ENCODE peak calls at places on chromosomes 11 and 22, in eight cellular contexts. R, Q, L, Y, S, A, G and P are unnamed samples.
A peak's percentile ranks its signal among the peaks of the same experiment; 100 is the strongest.

GRCh38 chr11:98965358-98965757 is 55.4 kb upstream of the CNTN5 start:
- DNase-seq in R (no peak), Q (no peak), L (no peak), Y (no peak), S (no peak), A (no peak), G (no peak), P (no peak)

GRCh38 chr11:7600205-7600775 is 73.0 kb downstream of the CYB5R2 start:
- DNase-seq in R (no peak), Q (peak; percentile 80), L (peak; percentile 70), Y (peak; percentile 99), S (no peak), A (peak; percentile 89), G (no peak), P (no peak)

GRCh38 chr11:110921742-110922200 is 209.5 kb upstream of the ARHGAP20 start:
- DNase-seq in R (peak; percentile 28), Q (peak; percentile 88), L (no peak), Y (no peak), S (no peak), A (no peak), G (peak; percentile 46), P (peak; percentile 48)

GRCh38 chr11:8209208-8209807 is 40.5 kb upstream of the RIC3 start:
- DNase-seq in R (no peak), Q (peak; percentile 92), L (no peak), Y (no peak), S (no peak), A (no peak), G (no peak), P (peak; percentile 38)

GRCh38 chr11:5807580-5807979 is 1.1 kb upstream of the OR52N2 start:
- DNase-seq in R (peak; percentile 21), Q (peak; percentile 77), L (no peak), Y (no peak), S (no peak), A (peak; percentile 8), G (no peak), P (no peak)

GRCh38 chr22:42171417-42171816 is 40.8 kb upstream of the CYP2D6 start:
- DNase-seq in R (no peak), Q (peak; percentile 70), L (no peak), Y (no peak), S (no peak), A (no peak), G (no peak), P (no peak)

GRCh38 chr11:64129403-64129802 is 36.5 kb downstream of the MACROD1 start:
- DNase-seq in R (no peak), Q (no peak), L (no peak), Y (no peak), S (no peak), A (no peak), G (no peak), P (no peak)

GRCh38 chr11:70364745-70365535 is 33.4 kb upstream of the CTTN start:
- DNase-seq in R (no peak), Q (no peak), L (no peak), Y (no peak), S (no peak), A (no peak), G (peak; percentile 53), P (no peak)

GRCh38 chr22:35631597-35631996 is 14.5 kb upstream of the MB start:
- DNase-seq in R (peak; percentile 67), Q (peak; percentile 93), L (peak; percentile 38), Y (no peak), S (no peak), A (peak; percentile 60), G (peak; percentile 51), P (peak; percentile 70)

GRCh38 chr11:63682045-63682915 is 980 bp downstream of the RTN3 start:
- DNase-seq in R (no peak), Q (peak; percentile 71), L (peak; percentile 61), Y (peak; percentile 32), S (peak; percentile 26), A (peak; percentile 8), G (no peak), P (peak; percentile 38)

GRCh38 chr11:68978626-68978930 is 2.2 kb downstream of the MRGPRD start:
- DNase-seq in R (no peak), Q (peak; percentile 39), L (no peak), Y (no peak), S (no peak), A (no peak), G (no peak), P (no peak)

GRCh38 chr11:68974421-68975194 is 6.2 kb downstream of the MRGPRD start:
- DNase-seq in R (no peak), Q (peak; percentile 76), L (no peak), Y (no peak), S (no peak), A (no peak), G (no peak), P (peak; percentile 5)

GRCh38 chr11:68976563-68976962 is 4.2 kb downstream of the MRGPRD start:
- DNase-seq in R (no peak), Q (no peak), L (no peak), Y (no peak), S (no peak), A (no peak), G (no peak), P (no peak)

GRCh38 chr11:68977781-68978625 is 2.8 kb downstream of the MRGPRD start:
- DNase-seq in R (no peak), Q (peak; percentile 36), L (no peak), Y (no peak), S (no peak), A (no peak), G (no peak), P (peak; percentile 4)

DNA sequence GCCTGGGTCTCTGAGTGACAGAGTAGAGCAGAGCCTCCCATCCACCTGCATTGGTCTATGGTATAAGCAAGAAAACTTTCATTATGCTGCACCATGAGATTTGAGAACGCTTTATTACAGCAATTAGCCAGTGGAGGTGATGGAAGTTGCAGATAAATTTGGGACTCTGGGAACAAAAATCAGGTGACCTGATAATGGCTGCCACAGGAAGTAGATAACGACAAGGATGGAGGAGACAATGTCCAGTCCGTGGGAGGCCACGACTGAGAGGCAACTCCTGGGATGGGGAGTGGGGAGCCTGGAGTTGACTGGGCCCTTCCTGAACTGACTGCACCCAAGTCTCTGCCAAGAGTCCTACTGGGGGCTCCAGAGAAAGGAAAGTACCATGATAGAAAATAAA is 4.7 kb downstream of the MRGPRD start:
- DNase-seq in R (no peak), Q (no peak), L (no peak), Y (no peak), S (no peak), A (no peak), G (no peak), P (no peak)
- H3K27me3 ChIP-seq in R (no peaks in the 10 kb centered on the region), Q (no peaks in the 10 kb centered on the region), L (no peaks in the 10 kb centered on the region), Y (peaks cover 31% of the 10 kb centered on the region), S (no peaks in the 10 kb centered on the region), A (peaks cover 30% of the 10 kb centered on the region), G (no peaks in the 10 kb centered on the region), P (no peaks in the 10 kb centered on the region)

GRCh38 chr11:92284558-92284957 is 59.9 kb downstream of the FAT3 start:
- DNase-seq in R (no peak), Q (no peak), L (no peak), Y (no peak), S (peak; percentile 11), A (no peak), G (no peak), P (no peak)
- TF ChIP-seq CTCF in R (no peak), Q (no peak), L (no peak), Y (no peak), S (no peak), A (no peak), G (no peak), P (no peak)

GRCh38 chr11:17733261-17733660 is 1.3 kb upstream of the KCNC1 start:
- DNase-seq in R (no peak), Q (no peak), L (peak; percentile 10), Y (no peak), S (no peak), A (no peak), G (no peak), P (no peak)
- H3K27me3 ChIP-seq in R (no peaks in the 10 kb centered on the region), Q (peaks cover 76% of the 10 kb centered on the region), L (no peaks in the 10 kb centered on the region), Y (peaks cover 70% of the 10 kb centered on the region), S (peaks cover 45% of the 10 kb centered on the region), A (peaks cover 27% of the 10 kb centered on the region), G (no peaks in the 10 kb centered on the region), P (peaks cover 9% of the 10 kb centered on the region)

DNA sequence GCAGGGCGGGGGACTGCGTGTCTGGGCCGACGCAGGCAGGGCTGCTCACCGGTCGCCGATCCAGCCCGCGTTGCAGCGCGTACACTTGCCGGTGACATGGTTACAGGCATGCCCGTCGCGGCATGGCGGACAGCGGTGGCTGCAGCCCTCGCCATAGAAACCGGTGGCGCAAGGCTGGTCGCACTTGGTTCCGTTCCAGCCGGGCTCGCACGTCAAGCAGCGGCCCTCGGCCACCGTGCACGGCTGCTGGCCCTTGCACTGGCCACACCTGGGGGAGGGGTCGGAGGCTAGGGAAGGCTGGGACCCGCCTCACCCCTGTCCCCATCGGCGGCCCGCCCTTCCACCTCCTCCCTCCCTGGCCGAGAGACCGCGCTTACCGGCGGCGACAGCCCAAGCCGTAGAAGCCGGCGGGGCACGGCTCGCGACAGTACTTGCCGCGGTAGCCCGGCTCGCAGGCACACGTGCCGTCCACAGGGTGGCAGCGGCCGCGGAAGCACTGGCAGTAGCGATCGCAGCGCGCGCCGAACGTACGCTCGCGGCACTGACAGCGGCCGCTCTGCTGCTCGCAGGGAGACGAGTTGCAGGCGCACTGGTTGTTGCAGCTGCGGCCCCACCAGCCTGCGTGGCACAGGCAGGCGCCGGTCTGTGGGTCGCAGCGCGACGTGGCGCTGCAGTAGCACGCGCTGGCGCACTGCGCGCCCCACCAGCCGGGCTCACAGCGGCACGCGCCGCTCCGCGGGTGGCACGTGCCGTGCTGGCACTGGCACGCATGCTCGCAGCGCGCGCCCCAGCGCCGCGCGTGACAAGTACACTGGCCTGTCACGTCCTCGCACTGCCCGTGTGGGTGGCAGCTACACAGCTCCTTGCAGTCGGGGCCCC is 6.7 kb downstream of the SCARF2 start:
- DNase-seq in R (no peak), Q (peak; percentile 87), L (no peak), Y (peak; percentile 30), S (no peak), A (no peak), G (peak; percentile 55), P (peak; percentile 60)
- TF ChIP-seq CTCF in R (peak; percentile 57), Q (peak; percentile 68), L (no peak), Y (peak; percentile 62), S (no peak), A (no peak), G (no peak), P (peak; percentile 15)

GRCh38 chr22:49848690-49849160 is 4.9 kb upstream of the ZBED4 start:
- DNase-seq in R (no peak), Q (no peak), L (no peak), Y (no peak), S (no peak), A (no peak), G (no peak), P (no peak)
- H3K27me3 ChIP-seq in R (no peaks in the 10 kb centered on the region), Q (peaks cover 91% of the 10 kb centered on the region), L (peaks cover 22% of the 10 kb centered on the region), Y (peaks cover 75% of the 10 kb centered on the region), S (peaks cover 30% of the 10 kb centered on the region), A (peaks cover 51% of the 10 kb centered on the region), G (no peaks in the 10 kb centered on the region), P (no peaks in the 10 kb centered on the region)